ENCODE peak calls at places on chromosome 12, in nine cellular contexts. One of them, this sample, is unnamed.

GRCh38 chr12:109625131-109625559 is 51.6 kb downstream of the MVK start:
- DNase-seq in Right ventricle myocardium superior: peak
- DNase-seq in M059J: peak
- DNase-seq in stimulated activated CD4-positive, alpha-beta T cell treated with anti-CD3 and anti-CD28 coated beads, TNF-alpha, amount 100 ng/mL, for 4 hours: no peak
- DNase-seq in CD8-positive, alpha-beta memory T cell: no peak
- DNase-seq in AG04450: no peak
- DNase-seq in GM12878: no peak
- DNase-seq in EH: peak
- DNase-seq in NCI-H510A treated with DMSO at 0.1 percent for 48 hours: no peak
- DNase-seq in this sample: peak

GRCh38 chr12:39798429-39798828 is 178.8 kb upstream of the ABCD2 start:
- DNase-seq in Right ventricle myocardium superior: no peak
- DNase-seq in M059J: no peak
- DNase-seq in stimulated activated CD4-positive, alpha-beta T cell treated with anti-CD3 and anti-CD28 coated beads, TNF-alpha, amount 100 ng/mL, for 4 hours: no peak
- DNase-seq in CD8-positive, alpha-beta memory T cell: no peak
- DNase-seq in AG04450: no peak
- DNase-seq in GM12878: no peak
- DNase-seq in EH: no peak
- DNase-seq in NCI-H510A treated with DMSO at 0.1 percent for 48 hours: no peak
- DNase-seq in this sample: no peak

GRCh38 chr12:30088259-30088995 is 304.7 kb upstream of the TMTC1 start:
- DNase-seq in Right ventricle myocardium superior: no peak
- DNase-seq in M059J: peak
- DNase-seq in stimulated activated CD4-positive, alpha-beta T cell treated with anti-CD3 and anti-CD28 coated beads, TNF-alpha, amount 100 ng/mL, for 4 hours: no peak
- DNase-seq in CD8-positive, alpha-beta memory T cell: no peak
- DNase-seq in AG04450: no peak
- DNase-seq in GM12878: no peak
- DNase-seq in EH: no peak
- DNase-seq in NCI-H510A treated with DMSO at 0.1 percent for 48 hours: no peak
- DNase-seq in this sample: no peak

GRCh38 chr12:101925352-101925751 is 48.0 kb downstream of the DRAM1 start:
- DNase-seq in Right ventricle myocardium superior: peak
- DNase-seq in M059J: peak
- DNase-seq in stimulated activated CD4-positive, alpha-beta T cell treated with anti-CD3 and anti-CD28 coated beads, TNF-alpha, amount 100 ng/mL, for 4 hours: no peak
- DNase-seq in CD8-positive, alpha-beta memory T cell: no peak
- DNase-seq in AG04450: peak
- DNase-seq in GM12878: no peak
- DNase-seq in EH: peak
- DNase-seq in NCI-H510A treated with DMSO at 0.1 percent for 48 hours: no peak
- DNase-seq in this sample: peak

GRCh38 chr12:2191534-2192153 is 138.9 kb downstream of the CACNA1C start:
- DNase-seq in Right ventricle myocardium superior: no peak
- DNase-seq in M059J: no peak
- DNase-seq in stimulated activated CD4-positive, alpha-beta T cell treated with anti-CD3 and anti-CD28 coated beads, TNF-alpha, amount 100 ng/mL, for 4 hours: no peak
- DNase-seq in CD8-positive, alpha-beta memory T cell: no peak
- DNase-seq in AG04450: no peak
- DNase-seq in GM12878: no peak
- DNase-seq in EH: no peak
- DNase-seq in NCI-H510A treated with DMSO at 0.1 percent for 48 hours: no peak
- DNase-seq in this sample: no peak

GRCh38 chr12:19739195-19739776 is 300.0 kb downstream of the AEBP2 start:
- DNase-seq in Right ventricle myocardium superior: no peak
- DNase-seq in M059J: peak
- DNase-seq in stimulated activated CD4-positive, alpha-beta T cell treated with anti-CD3 and anti-CD28 coated beads, TNF-alpha, amount 100 ng/mL, for 4 hours: no peak
- DNase-seq in CD8-positive, alpha-beta memory T cell: no peak
- DNase-seq in AG04450: peak
- DNase-seq in GM12878: peak
- DNase-seq in EH: peak
- DNase-seq in NCI-H510A treated with DMSO at 0.1 percent for 48 hours: peak
- DNase-seq in this sample: peak

GRCh38 chr12:117344716-117345115 is 16.7 kb downstream of the NOS1 start:
- DNase-seq in Right ventricle myocardium superior: no peak
- DNase-seq in M059J: peak
- DNase-seq in stimulated activated CD4-positive, alpha-beta T cell treated with anti-CD3 and anti-CD28 coated beads, TNF-alpha, amount 100 ng/mL, for 4 hours: no peak
- DNase-seq in CD8-positive, alpha-beta memory T cell: no peak
- DNase-seq in AG04450: no peak
- DNase-seq in GM12878: no peak
- DNase-seq in EH: no peak
- DNase-seq in NCI-H510A treated with DMSO at 0.1 percent for 48 hours: no peak
- DNase-seq in this sample: no peak

GRCh38 chr12:84436134-84436533 is 476.5 kb downstream of the SLC6A15 start:
- DNase-seq in Right ventricle myocardium superior: no peak
- DNase-seq in M059J: no peak
- DNase-seq in stimulated activated CD4-positive, alpha-beta T cell treated with anti-CD3 and anti-CD28 coated beads, TNF-alpha, amount 100 ng/mL, for 4 hours: no peak
- DNase-seq in CD8-positive, alpha-beta memory T cell: no peak
- DNase-seq in AG04450: no peak
- DNase-seq in GM12878: no peak
- DNase-seq in EH: no peak
- DNase-seq in NCI-H510A treated with DMSO at 0.1 percent for 48 hours: no peak
- DNase-seq in this sample: no peak

GRCh38 chr12:125889742-125890141 is 824.5 kb downstream of the AACS start:
- DNase-seq in Right ventricle myocardium superior: no peak
- DNase-seq in M059J: no peak
- DNase-seq in stimulated activated CD4-positive, alpha-beta T cell treated with anti-CD3 and anti-CD28 coated beads, TNF-alpha, amount 100 ng/mL, for 4 hours: no peak
- DNase-seq in CD8-positive, alpha-beta memory T cell: no peak
- DNase-seq in AG04450: no peak
- DNase-seq in GM12878: no peak
- DNase-seq in EH: no peak
- DNase-seq in NCI-H510A treated with DMSO at 0.1 percent for 48 hours: no peak
- DNase-seq in this sample: no peak

GRCh38 chr12:5665615-5666014 is 233.7 kb downstream of the NTF3 start:
- DNase-seq in Right ventricle myocardium superior: no peak
- DNase-seq in M059J: peak
- DNase-seq in stimulated activated CD4-positive, alpha-beta T cell treated with anti-CD3 and anti-CD28 coated beads, TNF-alpha, amount 100 ng/mL, for 4 hours: no peak
- DNase-seq in CD8-positive, alpha-beta memory T cell: no peak
- DNase-seq in AG04450: no peak
- DNase-seq in GM12878: no peak
- DNase-seq in EH: peak
- DNase-seq in NCI-H510A treated with DMSO at 0.1 percent for 48 hours: no peak
- DNase-seq in this sample: peak

GRCh38 chr12:111453071-111453989 is 47.6 kb downstream of the SH2B3 start:
- DNase-seq in Right ventricle myocardium superior: no peak
- DNase-seq in M059J: no peak
- DNase-seq in stimulated activated CD4-positive, alpha-beta T cell treated with anti-CD3 and anti-CD28 coated beads, TNF-alpha, amount 100 ng/mL, for 4 hours: no peak
- DNase-seq in CD8-positive, alpha-beta memory T cell: no peak
- DNase-seq in AG04450: no peak
- DNase-seq in GM12878: no peak
- DNase-seq in EH: no peak
- DNase-seq in NCI-H510A treated with DMSO at 0.1 percent for 48 hours: no peak
- DNase-seq in this sample: no peak

GRCh38 chr12:70854138-70854537 is 66.4 kb downstream of the PTPRR start:
- DNase-seq in Right ventricle myocardium superior: no peak
- DNase-seq in M059J: no peak
- DNase-seq in stimulated activated CD4-positive, alpha-beta T cell treated with anti-CD3 and anti-CD28 coated beads, TNF-alpha, amount 100 ng/mL, for 4 hours: no peak
- DNase-seq in CD8-positive, alpha-beta memory T cell: no peak
- DNase-seq in AG04450: no peak
- DNase-seq in GM12878: no peak
- DNase-seq in EH: no peak
- DNase-seq in NCI-H510A treated with DMSO at 0.1 percent for 48 hours: no peak
- DNase-seq in this sample: no peak

GRCh38 chr12:9649532-9649940 is 20.0 kb upstream of the CLEC2D start:
- DNase-seq in Right ventricle myocardium superior: no peak
- DNase-seq in M059J: no peak
- DNase-seq in stimulated activated CD4-positive, alpha-beta T cell treated with anti-CD3 and anti-CD28 coated beads, TNF-alpha, amount 100 ng/mL, for 4 hours: no peak
- DNase-seq in CD8-positive, alpha-beta memory T cell: no peak
- DNase-seq in AG04450: no peak
- DNase-seq in GM12878: peak
- DNase-seq in EH: no peak
- DNase-seq in NCI-H510A treated with DMSO at 0.1 percent for 48 hours: peak
- DNase-seq in this sample: peak

GRCh38 chr12:2396448-2396871 is 343.7 kb downstream of the CACNA1C start:
- DNase-seq in Right ventricle myocardium superior: peak
- DNase-seq in M059J: peak
- DNase-seq in stimulated activated CD4-positive, alpha-beta T cell treated with anti-CD3 and anti-CD28 coated beads, TNF-alpha, amount 100 ng/mL, for 4 hours: no peak
- DNase-seq in CD8-positive, alpha-beta memory T cell: no peak
- DNase-seq in AG04450: no peak
- DNase-seq in GM12878: no peak
- DNase-seq in EH: peak
- DNase-seq in NCI-H510A treated with DMSO at 0.1 percent for 48 hours: no peak
- DNase-seq in this sample: no peak

GRCh38 chr12:76560083-76560491 is 516 bp upstream of the OSBPL8 start:
- DNase-seq in Right ventricle myocardium superior: no peak
- DNase-seq in M059J: no peak
- DNase-seq in stimulated activated CD4-positive, alpha-beta T cell treated with anti-CD3 and anti-CD28 coated beads, TNF-alpha, amount 100 ng/mL, for 4 hours: no peak
- DNase-seq in CD8-positive, alpha-beta memory T cell: no peak
- DNase-seq in AG04450: peak
- DNase-seq in GM12878: no peak
- DNase-seq in EH: no peak
- DNase-seq in NCI-H510A treated with DMSO at 0.1 percent for 48 hours: no peak
- DNase-seq in this sample: no peak

GRCh38 chr12:105369014-105369413 is 38.5 kb downstream of the C12orf75 start:
- DNase-seq in Right ventricle myocardium superior: no peak
- DNase-seq in M059J: peak
- DNase-seq in stimulated activated CD4-positive, alpha-beta T cell treated with anti-CD3 and anti-CD28 coated beads, TNF-alpha, amount 100 ng/mL, for 4 hours: no peak
- DNase-seq in CD8-positive, alpha-beta memory T cell: no peak
- DNase-seq in AG04450: peak
- DNase-seq in GM12878: no peak
- DNase-seq in EH: peak
- DNase-seq in NCI-H510A treated with DMSO at 0.1 percent for 48 hours: no peak
- DNase-seq in this sample: peak

GRCh38 chr12:93889516-93890202 is 212.5 kb downstream of the CRADD start:
- DNase-seq in Right ventricle myocardium superior: peak
- DNase-seq in M059J: no peak
- DNase-seq in stimulated activated CD4-positive, alpha-beta T cell treated with anti-CD3 and anti-CD28 coated beads, TNF-alpha, amount 100 ng/mL, for 4 hours: no peak
- DNase-seq in CD8-positive, alpha-beta memory T cell: no peak
- DNase-seq in AG04450: no peak
- DNase-seq in GM12878: no peak
- DNase-seq in EH: no peak
- DNase-seq in NCI-H510A treated with DMSO at 0.1 percent for 48 hours: no peak
- DNase-seq in this sample: no peak

GRCh38 chr12:132275631-132276030 is 53.8 kb downstream of the GALNT9 start:
- DNase-seq in Right ventricle myocardium superior: peak
- DNase-seq in M059J: no peak
- DNase-seq in stimulated activated CD4-positive, alpha-beta T cell treated with anti-CD3 and anti-CD28 coated beads, TNF-alpha, amount 100 ng/mL, for 4 hours: no peak
- DNase-seq in CD8-positive, alpha-beta memory T cell: no peak
- DNase-seq in AG04450: no peak
- DNase-seq in GM12878: no peak
- DNase-seq in EH: no peak
- DNase-seq in NCI-H510A treated with DMSO at 0.1 percent for 48 hours: no peak
- DNase-seq in this sample: no peak

GRCh38 chr12:47107926-47108325 is 28.2 kb upstream of the AMIGO2 start:
- DNase-seq in Right ventricle myocardium superior: no peak
- DNase-seq in M059J: no peak
- DNase-seq in stimulated activated CD4-positive, alpha-beta T cell treated with anti-CD3 and anti-CD28 coated beads, TNF-alpha, amount 100 ng/mL, for 4 hours: no peak
- DNase-seq in CD8-positive, alpha-beta memory T cell: no peak
- DNase-seq in AG04450: no peak
- DNase-seq in GM12878: no peak
- DNase-seq in EH: no peak
- DNase-seq in NCI-H510A treated with DMSO at 0.1 percent for 48 hours: peak
- DNase-seq in this sample: no peak

GRCh38 chr12:70919597-70920035 is 922 bp downstream of the PTPRR start:
- DNase-seq in Right ventricle myocardium superior: no peak
- DNase-seq in M059J: peak
- DNase-seq in stimulated activated CD4-positive, alpha-beta T cell treated with anti-CD3 and anti-CD28 coated beads, TNF-alpha, amount 100 ng/mL, for 4 hours: no peak
- DNase-seq in CD8-positive, alpha-beta memory T cell: no peak
- DNase-seq in AG04450: no peak
- DNase-seq in GM12878: no peak
- DNase-seq in EH: no peak
- DNase-seq in NCI-H510A treated with DMSO at 0.1 percent for 48 hours: no peak
- DNase-seq in this sample: no peak